ENCODE peak calls at places on chromosome 12, in eight cellular contexts. J is CD8-positive, alpha-beta T cell; T is neuronal stem cell; V is OCI-LY7; M is upper lobe of left lung; S is aorta; D is uterus; O is A549. E is an unnamed sample.

GRCh38 chr12:98424726-98425401 is 90.5 kb upstream of the TMPO start:
- DNase-seq in O (peak), D (peak), M (peak), S (peak), V (peak), T (peak), J (peak), E (peak)

GRCh38 chr12:115132906-115133305 is 448.9 kb upstream of the TBX3 start:
- DNase-seq in J (no peak), D (no peak), O (no peak), M (no peak), V (no peak), T (no peak), S (no peak), E (no peak)

GRCh38 chr12:31872831-31873604 is 86.2 kb upstream of the RESF1 start:
- DNase-seq in J (no peak), S (no peak), O (no peak), V (no peak), D (no peak), T (no peak), M (no peak), E (peak)

GRCh38 chr12:103495158-103495782 is 498 bp downstream of the C12orf42 start:
- DNase-seq in V (no peak), S (peak), J (peak), D (no peak), M (no peak), O (peak), T (peak), E (no peak)

GRCh38 chr12:25241171-25242020 is 9.3 kb downstream of the KRAS start:
- DNase-seq in O (no peak), J (no peak), T (no peak), V (peak), D (no peak), M (no peak), S (no peak), E (peak)

GRCh38 chr12:92010853-92011701 is 134.6 kb downstream of the BTG1 start:
- DNase-seq in J (no peak), D (no peak), O (no peak), V (no peak), S (no peak), M (no peak), T (no peak), E (no peak)

GRCh38 chr12:6267007-6267721 is 43.3 kb upstream of the PLEKHG6 start:
- DNase-seq in V (peak), O (no peak), D (no peak), M (peak), S (no peak), J (no peak), T (no peak), E (peak)

GRCh38 chr12:28767836-28768348 is 381.2 kb upstream of the FAR2 start:
- DNase-seq in M (no peak), V (no peak), T (no peak), S (no peak), J (no peak), O (no peak), D (no peak), E (no peak)

GRCh38 chr12:95304673-95305198 is 87.1 kb downstream of the VEZT start:
- DNase-seq in T (no peak), O (no peak), M (no peak), V (no peak), D (no peak), J (no peak), S (no peak), E (no peak)

GRCh38 chr12:85720308-85721033 is 115.7 kb downstream of the RASSF9 start:
- DNase-seq in D (no peak), V (no peak), O (no peak), T (no peak), M (no peak), S (no peak), J (no peak), E (no peak)
- H3K4me3 ChIP-seq in D (no peak), V (no peak), O (no peak), T (no peak), M (no peak), S (no peak), J (no peak), E (no peak)

GRCh38 chr12:70247653-70248199 is 4.5 kb downstream of the CNOT2 start:
- DNase-seq in J (no peak), V (no peak), T (no peak), D (no peak), O (no peak), M (no peak), S (no peak), E (no peak)
- H3K27ac ChIP-seq in J (no peak), V (no peak), T (no peak), D (no peak), O (no peak), M (no peak), S (no peak), E (no peak)

GRCh38 chr12:109946913-109947312 is 46.8 kb downstream of the TCHP start:
- DNase-seq in D (no peak), S (no peak), M (no peak), V (no peak), T (no peak), J (no peak), O (no peak), E (no peak)

GRCh38 chr12:109946505-109946904 is 46.4 kb downstream of the TCHP start:
- DNase-seq in D (no peak), V (no peak), S (no peak), T (peak), M (peak), O (no peak), J (no peak), E (peak)

GRCh38 chr12:109947511-109947910 is 47.4 kb downstream of the TCHP start:
- DNase-seq in J (no peak), O (no peak), V (no peak), T (no peak), M (no peak), D (no peak), S (no peak), E (peak)

GRCh38 chr12:109949089-109949488 is 47.1 kb downstream of the GIT2 start:
- DNase-seq in M (no peak), D (no peak), J (no peak), O (no peak), T (no peak), S (no peak), V (no peak), E (peak)

GRCh38 chr12:109948382-109948781 is 47.8 kb downstream of the GIT2 start:
- DNase-seq in O (no peak), J (no peak), V (no peak), S (no peak), M (no peak), T (no peak), D (no peak), E (peak)
- H3K4me3 ChIP-seq in O (no peak), J (no peak), V (no peak), S (no peak), M (no peak), T (no peak), D (no peak), E (peak)

GRCh38 chr12:128680555-128680954 is 143.2 kb downstream of the SLC15A4 start:
- DNase-seq in O (no peak), M (no peak), S (no peak), V (no peak), J (no peak), T (no peak), D (no peak), E (no peak)
- H3K27ac ChIP-seq in O (no peak), M (no peak), S (no peak), V (no peak), J (no peak), T (no peak), D (no peak), E (no peak)

GRCh38 chr12:118618695-118619094 is 242.3 kb downstream of the SUDS3 start:
- DNase-seq in T (no peak), M (no peak), J (no peak), S (no peak), O (no peak), V (no peak), D (no peak), E (no peak)
- H3K4me3 ChIP-seq in T (no peak), M (no peak), J (no peak), S (no peak), O (no peak), V (no peak), D (no peak), E (no peak)

GRCh38 chr12:116601524-116601923 is 42.3 kb downstream of the MAP1LC3B2 start:
- DNase-seq in T (no peak), S (no peak), M (no peak), D (no peak), V (no peak), O (no peak), J (no peak), E (peak)
- H3K27ac ChIP-seq in T (no peak), S (no peak), M (no peak), D (no peak), V (no peak), O (no peak), J (no peak), E (no peak)

DNA sequence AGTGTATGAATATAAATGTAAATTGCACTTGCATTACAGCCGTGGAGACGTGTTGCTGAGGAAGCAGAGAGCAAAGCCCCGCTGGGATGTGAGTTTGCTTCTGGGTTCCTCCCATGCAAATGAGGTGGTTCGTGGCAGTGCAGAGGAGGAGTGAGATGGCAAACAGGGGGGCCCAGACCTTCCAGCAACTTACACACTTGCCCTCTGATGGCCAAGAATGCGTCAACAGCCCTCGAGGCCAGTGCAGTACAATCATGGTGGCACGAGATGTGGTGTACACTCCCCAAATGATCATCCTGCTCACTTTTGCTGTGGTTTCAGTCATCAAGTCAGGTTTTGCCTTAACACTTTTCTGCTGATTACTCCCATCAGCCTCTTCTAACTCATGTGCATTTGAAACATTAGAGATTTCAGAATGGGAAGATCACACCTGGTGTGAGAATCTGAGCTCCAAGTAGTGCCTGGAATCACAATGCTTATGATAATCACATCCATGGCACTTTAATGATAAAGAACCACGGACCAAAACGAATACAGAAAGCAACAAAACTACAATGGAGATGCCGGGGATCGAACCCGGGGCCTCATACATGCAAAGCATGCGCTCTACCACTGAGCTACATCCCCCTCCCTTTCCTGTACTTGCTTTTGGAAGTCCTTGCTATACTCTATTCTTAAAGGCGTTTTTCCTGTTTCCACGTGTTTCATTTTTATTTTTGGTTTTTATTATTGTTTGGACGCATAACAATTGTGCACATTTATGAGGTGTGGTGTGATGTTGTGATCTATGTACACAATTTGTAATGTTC is 7.0 kb upstream of the UBC start:
- DNase-seq in J (peak), V (peak), M (peak), T (no peak), D (no peak), S (peak), O (no peak), E (peak)
- H3K4me3 ChIP-seq in J (peak), V (peak), M (peak), T (peak), D (peak), S (peak), O (peak), E (peak)